ENCODE peak calls at places on chromosomes 3 and 15, in six cellular contexts. W is HEK293T; N is retina; O is activated B cell treated with CpG ODN at 0.5 μM for 24 hours; V is AG09309; M is stimulated activated CD4-positive, alpha-beta T cell treated with anti-CD3 and anti-CD28 coated beads, Interleukin-15, amount 100 ng/mL, for 1 hour. Q is an unnamed sample.

GRCh38 chr3:37806505-37807291 is 55.0 kb upstream of the CTDSPL start:
- DNase-seq in W (no peak), N (peak; percentile 42), O (no peak), V (no peak), M (no peak), Q (no peak)

GRCh38 chr3:62621171-62621570 is 247.8 kb upstream of the FEZF2 start:
- DNase-seq in W (no peak), N (no peak), O (no peak), V (no peak), M (no peak), Q (no peak)

GRCh38 chr3:156675744-156676466 is 1.5 kb downstream of the TIPARP start:
- DNase-seq in W (no peak), N (peak; percentile 76), O (no peak), V (peak; percentile 84), M (no peak), Q (peak; percentile 92)

GRCh38 chr3:123064914-123065313 is 1.9 kb upstream of the PDIA5 start:
- DNase-seq in W (no peak), N (no peak), O (no peak), V (no peak), M (no peak), Q (no peak)

GRCh38 chr15:79629687-79630086 is 197.6 kb downstream of the MINAR1 start:
- DNase-seq in W (no peak), N (no peak), O (no peak), V (no peak), M (no peak), Q (no peak)

GRCh38 chr3:102737353-102737752 is 302.5 kb downstream of the ZPLD1 start:
- DNase-seq in W (no peak), N (no peak), O (no peak), V (no peak), M (no peak), Q (no peak)

GRCh38 chr3:107942244-107942643 is 148.6 kb downstream of the CD47 start:
- DNase-seq in W (no peak), N (no peak), O (no peak), V (no peak), M (no peak), Q (no peak)

GRCh38 chr15:31266712-31267111 is 59.9 kb upstream of the KLF13 start:
- DNase-seq in W (no peak), N (no peak), O (no peak), V (no peak), M (no peak), Q (no peak)

GRCh38 chr15:57895291-57895690 is 170.2 kb downstream of the ALDH1A2 start:
- DNase-seq in W (no peak), N (no peak), O (no peak), V (no peak), M (no peak), Q (no peak)

GRCh38 chr3:13718000-13718399 is 161.9 kb downstream of the WNT7A start:
- DNase-seq in W (peak; percentile 2), N (no peak), O (no peak), V (no peak), M (no peak), Q (no peak)

GRCh38 chr3:112134335-112135124 is 1.5 kb upstream of the GCSAM start:
- DNase-seq in W (no peak), N (no peak), O (no peak), V (peak; percentile 8), M (no peak), Q (peak; percentile 48)

Q was measured in HT-29.